ENCODE peak calls at places on chromosomes 16 and 17, in seven cellular contexts. One of them, this sample, is unnamed.

GRCh38 chr17:81030726-81031570 is 4.0 kb upstream of the BAIAP2 start:
- DNase-seq in activated CD8-positive, alpha-beta T cell treated with anti-CD3 and anti-CD28 coated beads for 36 hours: no peak
- DNase-seq in cardiac fibroblast: no peak
- DNase-seq in lung: peak; percentile 75
- DNase-seq in A673: no peak
- DNase-seq in fibroblast of mammary gland: no peak
- DNase-seq in GM06990: no peak
- DNase-seq in this sample: no peak

GRCh38 chr17:43694081-43694870 is 32.6 kb upstream of the MEOX1 start:
- DNase-seq in activated CD8-positive, alpha-beta T cell treated with anti-CD3 and anti-CD28 coated beads for 36 hours: peak; percentile 87
- DNase-seq in A673: peak; percentile 72
- DNase-seq in fibroblast of mammary gland: peak; percentile 77
- DNase-seq in cardiac fibroblast: peak; percentile 88
- DNase-seq in lung: peak; percentile 72
- DNase-seq in GM06990: no peak
- DNase-seq in this sample: peak; percentile 42

GRCh38 chr16:69107311-69107962 is 2.0 kb downstream of the HAS3 start:
- DNase-seq in cardiac fibroblast: no peak
- DNase-seq in activated CD8-positive, alpha-beta T cell treated with anti-CD3 and anti-CD28 coated beads for 36 hours: no peak
- DNase-seq in GM06990: no peak
- DNase-seq in A673: peak; percentile 44
- DNase-seq in fibroblast of mammary gland: peak; percentile 27
- DNase-seq in lung: peak; percentile 51
- DNase-seq in this sample: no peak

GRCh38 chr17:50774225-50774803 is 7.0 kb upstream of the ANKRD40CL start:
- DNase-seq in cardiac fibroblast: no peak
- DNase-seq in fibroblast of mammary gland: no peak
- DNase-seq in A673: no peak
- DNase-seq in lung: no peak
- DNase-seq in GM06990: no peak
- DNase-seq in activated CD8-positive, alpha-beta T cell treated with anti-CD3 and anti-CD28 coated beads for 36 hours: no peak
- DNase-seq in this sample: no peak

GRCh38 chr17:57215317-57215716 is 41.0 kb upstream of the MSI2 start:
- DNase-seq in activated CD8-positive, alpha-beta T cell treated with anti-CD3 and anti-CD28 coated beads for 36 hours: no peak
- DNase-seq in cardiac fibroblast: peak; percentile 66
- DNase-seq in GM06990: no peak
- DNase-seq in A673: no peak
- DNase-seq in fibroblast of mammary gland: peak; percentile 43
- DNase-seq in lung: no peak
- DNase-seq in this sample: no peak

GRCh38 chr16:84084570-84085270 is 32.0 kb downstream of the MBTPS1 start:
- DNase-seq in lung: peak; percentile 65
- DNase-seq in fibroblast of mammary gland: peak; percentile 65
- DNase-seq in A673: peak; percentile 62
- DNase-seq in cardiac fibroblast: peak; percentile 74
- DNase-seq in activated CD8-positive, alpha-beta T cell treated with anti-CD3 and anti-CD28 coated beads for 36 hours: peak; percentile 87
- DNase-seq in GM06990: peak; percentile 69
- DNase-seq in this sample: peak; percentile 28

GRCh38 chr16:3859875-3860274 is 20.6 kb downstream of the CREBBP start:
- DNase-seq in A673: no peak
- DNase-seq in activated CD8-positive, alpha-beta T cell treated with anti-CD3 and anti-CD28 coated beads for 36 hours: no peak
- DNase-seq in lung: no peak
- DNase-seq in fibroblast of mammary gland: no peak
- DNase-seq in cardiac fibroblast: no peak
- DNase-seq in GM06990: no peak
- DNase-seq in this sample: no peak

GRCh38 chr16:65118866-65119265 is 3.0 kb downstream of the CDH11 start:
- DNase-seq in A673: no peak
- DNase-seq in lung: no peak
- DNase-seq in cardiac fibroblast: peak; percentile 31
- DNase-seq in activated CD8-positive, alpha-beta T cell treated with anti-CD3 and anti-CD28 coated beads for 36 hours: no peak
- DNase-seq in fibroblast of mammary gland: no peak
- DNase-seq in GM06990: no peak
- DNase-seq in this sample: no peak

GRCh38 chr17:11264183-11264871 is 23.3 kb downstream of the SHISA6 start:
- DNase-seq in lung: no peak
- DNase-seq in GM06990: no peak
- DNase-seq in A673: peak; percentile 37
- DNase-seq in activated CD8-positive, alpha-beta T cell treated with anti-CD3 and anti-CD28 coated beads for 36 hours: no peak
- DNase-seq in cardiac fibroblast: peak; percentile 2
- DNase-seq in fibroblast of mammary gland: peak; percentile 3
- DNase-seq in this sample: no peak

GRCh38 chr16:4381072-4381934 is 9.7 kb downstream of the VASN start:
- DNase-seq in cardiac fibroblast: no peak
- DNase-seq in lung: no peak
- DNase-seq in activated CD8-positive, alpha-beta T cell treated with anti-CD3 and anti-CD28 coated beads for 36 hours: no peak
- DNase-seq in A673: no peak
- DNase-seq in fibroblast of mammary gland: no peak
- DNase-seq in GM06990: no peak
- DNase-seq in this sample: no peak

GRCh38 chr16:6704306-6704705 is 628.3 kb upstream of the RBFOX1 start:
- DNase-seq in fibroblast of mammary gland: no peak
- DNase-seq in GM06990: no peak
- DNase-seq in cardiac fibroblast: no peak
- DNase-seq in lung: no peak
- DNase-seq in activated CD8-positive, alpha-beta T cell treated with anti-CD3 and anti-CD28 coated beads for 36 hours: no peak
- DNase-seq in A673: no peak
- DNase-seq in this sample: no peak

GRCh38 chr16:89370601-89371000 is 119.8 kb downstream of the ANKRD11 start:
- DNase-seq in activated CD8-positive, alpha-beta T cell treated with anti-CD3 and anti-CD28 coated beads for 36 hours: no peak
- DNase-seq in lung: no peak
- DNase-seq in A673: no peak
- DNase-seq in fibroblast of mammary gland: no peak
- DNase-seq in cardiac fibroblast: no peak
- DNase-seq in GM06990: no peak
- DNase-seq in this sample: no peak

GRCh38 chr16:88375236-88376052 is 7.3 kb upstream of the ZNF469 start:
- DNase-seq in A673: no peak
- DNase-seq in fibroblast of mammary gland: no peak
- DNase-seq in cardiac fibroblast: no peak
- DNase-seq in activated CD8-positive, alpha-beta T cell treated with anti-CD3 and anti-CD28 coated beads for 36 hours: no peak
- DNase-seq in lung: no peak
- DNase-seq in GM06990: no peak
- DNase-seq in this sample: no peak

GRCh38 chr16:85514601-85515318 is 98.4 kb upstream of the GSE1 start:
- DNase-seq in cardiac fibroblast: peak; percentile 91
- DNase-seq in lung: peak; percentile 80
- DNase-seq in fibroblast of mammary gland: peak; percentile 93
- DNase-seq in activated CD8-positive, alpha-beta T cell treated with anti-CD3 and anti-CD28 coated beads for 36 hours: no peak
- DNase-seq in A673: peak; percentile 88
- DNase-seq in GM06990: no peak
- DNase-seq in this sample: no peak

GRCh38 chr16:85381738-85382592 is 231.2 kb upstream of the GSE1 start:
- DNase-seq in fibroblast of mammary gland: peak; percentile 43
- DNase-seq in lung: no peak
- DNase-seq in GM06990: no peak
- DNase-seq in A673: no peak
- DNase-seq in activated CD8-positive, alpha-beta T cell treated with anti-CD3 and anti-CD28 coated beads for 36 hours: no peak
- DNase-seq in cardiac fibroblast: no peak
- DNase-seq in this sample: no peak

GRCh38 chr17:20009302-20010098 is at the start of gene SPECC1:
- DNase-seq in fibroblast of mammary gland: peak; percentile 45
- DNase-seq in lung: peak; percentile 28
- DNase-seq in GM06990: peak; percentile 87
- DNase-seq in A673: peak; percentile 79
- DNase-seq in activated CD8-positive, alpha-beta T cell treated with anti-CD3 and anti-CD28 coated beads for 36 hours: peak; percentile 86
- DNase-seq in cardiac fibroblast: peak; percentile 55
- DNase-seq in this sample: peak; percentile 96

GRCh38 chr17:34474706-34475105 is 104.7 kb upstream of the TMEM132E start:
- DNase-seq in lung: no peak
- DNase-seq in A673: no peak
- DNase-seq in activated CD8-positive, alpha-beta T cell treated with anti-CD3 and anti-CD28 coated beads for 36 hours: no peak
- DNase-seq in cardiac fibroblast: no peak
- DNase-seq in fibroblast of mammary gland: no peak
- DNase-seq in GM06990: no peak
- DNase-seq in this sample: no peak

GRCh38 chr16:11913425-11914079 is 2.2 kb downstream of the GSPT1 start:
- DNase-seq in activated CD8-positive, alpha-beta T cell treated with anti-CD3 and anti-CD28 coated beads for 36 hours: peak; percentile 38
- DNase-seq in lung: no peak
- DNase-seq in GM06990: no peak
- DNase-seq in cardiac fibroblast: peak; percentile 41
- DNase-seq in fibroblast of mammary gland: peak; percentile 66
- DNase-seq in A673: no peak
- DNase-seq in this sample: no peak

GRCh38 chr17:82963104-82963950 is 116.1 kb upstream of the METRNL start:
- DNase-seq in GM06990: no peak
- DNase-seq in lung: peak; percentile 78
- DNase-seq in A673: peak; percentile 62
- DNase-seq in activated CD8-positive, alpha-beta T cell treated with anti-CD3 and anti-CD28 coated beads for 36 hours: peak; percentile 47
- DNase-seq in cardiac fibroblast: peak; percentile 79
- DNase-seq in fibroblast of mammary gland: peak; percentile 70
- DNase-seq in this sample: no peak

GRCh38 chr16:86338403-86339115 is 171.8 kb upstream of the FOXF1 start:
- DNase-seq in cardiac fibroblast: no peak
- DNase-seq in GM06990: no peak
- DNase-seq in activated CD8-positive, alpha-beta T cell treated with anti-CD3 and anti-CD28 coated beads for 36 hours: no peak
- DNase-seq in fibroblast of mammary gland: no peak
- DNase-seq in A673: peak; percentile 33
- DNase-seq in lung: no peak
- DNase-seq in this sample: no peak

GRCh38 chr16:86498155-86498651 is 12.1 kb upstream of the FOXF1 start:
- DNase-seq in GM06990: no peak
- DNase-seq in fibroblast of mammary gland: no peak
- DNase-seq in activated CD8-positive, alpha-beta T cell treated with anti-CD3 and anti-CD28 coated beads for 36 hours: no peak
- DNase-seq in A673: no peak
- DNase-seq in cardiac fibroblast: no peak
- DNase-seq in lung: no peak
- DNase-seq in this sample: no peak

GRCh38 chr16:55570159-55570558 is 3.7 kb downstream of the CAPNS2 start:
- DNase-seq in lung: no peak
- DNase-seq in fibroblast of mammary gland: no peak
- DNase-seq in A673: no peak
- DNase-seq in cardiac fibroblast: no peak
- DNase-seq in activated CD8-positive, alpha-beta T cell treated with anti-CD3 and anti-CD28 coated beads for 36 hours: no peak
- DNase-seq in GM06990: no peak
- DNase-seq in this sample: no peak

GRCh38 chr16:55566432-55567175 is at the start of gene CAPNS2:
- DNase-seq in fibroblast of mammary gland: no peak
- DNase-seq in lung: no peak
- DNase-seq in activated CD8-positive, alpha-beta T cell treated with anti-CD3 and anti-CD28 coated beads for 36 hours: no peak
- DNase-seq in cardiac fibroblast: no peak
- DNase-seq in A673: no peak
- DNase-seq in GM06990: no peak
- DNase-seq in this sample: no peak

GRCh38 chr16:55569025-55569424 is 2.5 kb downstream of the CAPNS2 start:
- DNase-seq in activated CD8-positive, alpha-beta T cell treated with anti-CD3 and anti-CD28 coated beads for 36 hours: no peak
- DNase-seq in fibroblast of mammary gland: peak; percentile 72
- DNase-seq in lung: no peak
- DNase-seq in A673: no peak
- DNase-seq in GM06990: no peak
- DNase-seq in cardiac fibroblast: peak; percentile 77
- DNase-seq in this sample: no peak

GRCh38 chr16:55568151-55568693 is 1.7 kb downstream of the CAPNS2 start:
- DNase-seq in activated CD8-positive, alpha-beta T cell treated with anti-CD3 and anti-CD28 coated beads for 36 hours: no peak
- DNase-seq in A673: no peak
- DNase-seq in GM06990: no peak
- DNase-seq in cardiac fibroblast: peak; percentile 58
- DNase-seq in lung: no peak
- DNase-seq in fibroblast of mammary gland: no peak
- DNase-seq in this sample: no peak

GRCh38 chr16:55567382-55567781 is 898 bp downstream of the CAPNS2 start:
- DNase-seq in GM06990: no peak
- DNase-seq in activated CD8-positive, alpha-beta T cell treated with anti-CD3 and anti-CD28 coated beads for 36 hours: no peak
- DNase-seq in A673: no peak
- DNase-seq in cardiac fibroblast: peak; percentile 71
- DNase-seq in lung: peak; percentile 31
- DNase-seq in fibroblast of mammary gland: peak; percentile 48
- DNase-seq in this sample: no peak
- TF ChIP-seq CTCF in GM06990: no peak
- TF ChIP-seq CTCF in activated CD8-positive, alpha-beta T cell treated with anti-CD3 and anti-CD28 coated beads for 36 hours: no peak
- TF ChIP-seq CTCF in A673: no peak
- TF ChIP-seq CTCF in cardiac fibroblast: no peak
- TF ChIP-seq CTCF in lung: no peak
- TF ChIP-seq CTCF in fibroblast of mammary gland: no peak
- TF ChIP-seq CTCF in this sample: no peak

DNA sequence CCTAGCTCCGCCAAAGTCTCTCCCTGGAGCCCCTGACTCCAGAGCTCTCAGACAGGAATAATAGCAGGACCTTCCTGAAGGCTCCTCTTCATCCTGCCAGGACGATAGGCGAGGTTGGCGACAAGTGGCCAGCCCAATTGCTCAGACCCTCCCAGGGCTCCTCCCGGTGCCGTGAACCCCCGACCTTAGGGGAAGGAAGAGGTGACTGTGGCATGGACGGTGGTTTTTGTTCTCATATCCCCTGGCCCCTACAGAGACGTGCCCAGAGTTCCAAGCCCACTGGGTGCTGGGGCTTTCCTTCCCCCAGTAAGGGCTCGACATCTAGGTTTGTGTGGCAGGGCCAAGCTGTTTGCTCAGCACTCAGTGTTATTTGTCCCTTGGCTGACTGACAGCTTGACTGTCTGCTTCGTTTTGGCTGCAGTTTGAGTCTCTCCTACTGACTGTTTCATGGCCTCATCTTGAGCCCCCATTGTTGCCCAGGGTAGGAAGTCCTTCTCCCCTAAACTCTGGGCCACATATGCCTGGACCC is 4.6 kb upstream of the ADCY7 start:
- DNase-seq in cardiac fibroblast: no peak
- DNase-seq in GM06990: no peak
- DNase-seq in A673: no peak
- DNase-seq in activated CD8-positive, alpha-beta T cell treated with anti-CD3 and anti-CD28 coated beads for 36 hours: no peak
- DNase-seq in lung: peak; percentile 54
- DNase-seq in fibroblast of mammary gland: no peak
- DNase-seq in this sample: no peak
- TF ChIP-seq CTCF in cardiac fibroblast: no peak
- TF ChIP-seq CTCF in GM06990: no peak
- TF ChIP-seq CTCF in A673: no peak
- TF ChIP-seq CTCF in activated CD8-positive, alpha-beta T cell treated with anti-CD3 and anti-CD28 coated beads for 36 hours: no peak
- TF ChIP-seq CTCF in lung: no peak
- TF ChIP-seq CTCF in fibroblast of mammary gland: no peak
- TF ChIP-seq CTCF in this sample: no peak

GRCh38 chr16:1195393-1195666 is 29.7 kb downstream of the TPSG1 start:
- DNase-seq in fibroblast of mammary gland: no peak
- DNase-seq in cardiac fibroblast: no peak
- DNase-seq in lung: no peak
- DNase-seq in A673: no peak
- DNase-seq in GM06990: no peak
- DNase-seq in activated CD8-positive, alpha-beta T cell treated with anti-CD3 and anti-CD28 coated beads for 36 hours: no peak
- DNase-seq in this sample: no peak
- TF ChIP-seq CTCF in fibroblast of mammary gland: no peak
- TF ChIP-seq CTCF in cardiac fibroblast: no peak
- TF ChIP-seq CTCF in lung: no peak
- TF ChIP-seq CTCF in A673: no peak
- TF ChIP-seq CTCF in GM06990: no peak
- TF ChIP-seq CTCF in activated CD8-positive, alpha-beta T cell treated with anti-CD3 and anti-CD28 coated beads for 36 hours: no peak
- TF ChIP-seq CTCF in this sample: no peak

DNA sequence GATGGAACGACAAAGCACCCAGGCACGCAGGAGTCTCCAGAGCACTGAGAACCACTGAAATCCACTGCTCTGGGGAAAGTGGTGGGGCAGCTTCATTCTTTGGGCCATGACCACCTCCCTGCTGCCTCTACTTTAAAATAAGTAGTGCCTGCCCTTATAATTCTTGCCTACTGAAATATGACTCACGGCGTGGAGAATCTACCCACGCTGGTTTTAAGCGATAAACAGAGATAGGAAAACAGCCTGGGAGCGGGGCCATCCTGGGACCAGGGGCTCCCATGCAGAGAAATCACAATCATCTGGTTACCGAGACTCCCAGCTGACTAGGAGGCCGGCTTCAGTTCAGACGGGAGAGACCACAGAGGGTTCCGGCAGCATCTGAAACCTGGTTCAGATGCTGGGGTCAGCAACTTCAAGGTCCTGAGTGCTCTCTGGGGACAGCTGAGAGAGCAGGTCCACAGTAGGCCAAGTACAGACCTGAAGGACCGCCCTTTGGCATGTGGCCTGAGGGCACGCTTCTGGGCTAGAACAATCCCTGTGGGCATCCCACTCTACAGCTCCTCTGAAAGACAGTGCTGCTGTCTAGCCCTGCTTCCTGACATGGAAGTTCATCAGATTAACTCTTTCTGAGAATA is 8.6 kb upstream of the DHRS13 start:
- DNase-seq in GM06990: no peak
- DNase-seq in lung: no peak
- DNase-seq in activated CD8-positive, alpha-beta T cell treated with anti-CD3 and anti-CD28 coated beads for 36 hours: no peak
- DNase-seq in fibroblast of mammary gland: no peak
- DNase-seq in A673: no peak
- DNase-seq in cardiac fibroblast: no peak
- DNase-seq in this sample: no peak
- TF ChIP-seq CTCF in GM06990: no peak
- TF ChIP-seq CTCF in lung: no peak
- TF ChIP-seq CTCF in activated CD8-positive, alpha-beta T cell treated with anti-CD3 and anti-CD28 coated beads for 36 hours: no peak
- TF ChIP-seq CTCF in fibroblast of mammary gland: no peak
- TF ChIP-seq CTCF in A673: no peak
- TF ChIP-seq CTCF in cardiac fibroblast: no peak
- TF ChIP-seq CTCF in this sample: no peak